ENCODE peak calls at places on chromosomes 6 and 20, in eight cellular contexts. B, D, Y, A, T, N, X and V are unnamed samples.

GRCh38 chr20:57266251-57267157 is at the start of gene BMP7:
- DNase-seq in X (no peak), B (no peak), N (peak; percentile 62), A (no peak), Y (no peak), D (peak; percentile 72), T (peak; percentile 33), V (no peak)

GRCh38 chr6:75842732-75843131 is 93.7 kb downstream of the MYO6 start:
- DNase-seq in N (no peak), D (no peak), Y (no peak), B (no peak), A (peak; percentile 83), X (no peak), T (no peak), V (no peak)

GRCh38 chr6:159113223-159113622 is 56.0 kb upstream of the FNDC1 start:
- DNase-seq in X (no peak), B (no peak), A (no peak), N (no peak), Y (no peak), T (no peak), D (no peak), V (no peak)

GRCh38 chr6:16136086-16136485 is 7.2 kb downstream of the MYLIP start:
- DNase-seq in B (no peak), D (no peak), X (no peak), Y (no peak), N (no peak), A (no peak), T (no peak), V (no peak)

GRCh38 chr6:35775031-35775430 is 1.4 kb upstream of the CLPSL2 start:
- DNase-seq in Y (no peak), B (no peak), T (no peak), N (no peak), D (no peak), X (no peak), A (peak; percentile 18), V (no peak)

GRCh38 chr20:34829191-34829590 is 3.7 kb upstream of the NCOA6 start:
- DNase-seq in N (no peak), T (no peak), Y (no peak), B (no peak), D (peak; percentile 21), X (no peak), A (no peak), V (no peak)

GRCh38 chr6:140636698-140637402 is 1262.4 kb upstream of the CITED2 start:
- DNase-seq in D (no peak), N (no peak), X (no peak), T (no peak), Y (peak; percentile 9), B (no peak), A (no peak), V (no peak)

GRCh38 chr6:64376394-64376793 is 740.8 kb downstream of the PHF3 start:
- DNase-seq in A (no peak), B (no peak), X (no peak), T (no peak), N (no peak), Y (peak; percentile 29), D (no peak), V (no peak)

GRCh38 chr6:108592371-108593337 is 31.9 kb downstream of the FOXO3 start:
- DNase-seq in D (peak; percentile 93), Y (no peak), B (no peak), X (peak; percentile 78), A (no peak), N (no peak), T (peak; percentile 85), V (peak; percentile 57)

GRCh38 chr20:10511507-10512231 is 76.6 kb downstream of the SLX4IP start:
- DNase-seq in D (peak; percentile 10), Y (no peak), B (peak; percentile 98), N (peak; percentile 89), A (peak; percentile 94), T (peak; percentile 98), X (peak; percentile 98), V (peak; percentile 82)

GRCh38 chr20:62066339-62066982 is 780 bp upstream of the TAF4 start:
- DNase-seq in B (peak; percentile 54), A (peak; percentile 59), T (peak; percentile 25), X (peak; percentile 41), D (peak; percentile 62), Y (peak; percentile 38), N (peak; percentile 76), V (peak; percentile 45)

GRCh38 chr6:158813032-158813431 is 6.1 kb downstream of the EZR start:
- DNase-seq in N (no peak), Y (no peak), D (no peak), A (no peak), B (no peak), X (no peak), T (no peak), V (no peak)

GRCh38 chr6:106547556-106547955 is 81.7 kb downstream of the RTN4IP1 start:
- DNase-seq in T (no peak), Y (no peak), B (no peak), X (no peak), A (no peak), N (no peak), D (no peak), V (no peak)

GRCh38 chr6:85771455-85771854 is 128.8 kb upstream of the SYNCRIP start:
- DNase-seq in T (no peak), D (no peak), N (no peak), B (no peak), A (no peak), Y (no peak), X (no peak), V (no peak)
- H2AFZ ChIP-seq in T (no peak overlapping the region), D (no peak overlapping the region), N (no peak overlapping the region), B (no peak overlapping the region), A (no peak overlapping the region), Y (no peak overlapping the region), X (no peak overlapping the region), V (no peak overlapping the region)

GRCh38 chr6:45540375-45540920 is 162.7 kb upstream of the SUPT3H start:
- DNase-seq in D (no peak), A (no peak), Y (no peak), X (no peak), N (no peak), T (no peak), B (no peak), V (no peak)

GRCh38 chr6:45539124-45539523 is 161.4 kb upstream of the SUPT3H start:
- DNase-seq in D (no peak), X (no peak), A (no peak), B (no peak), T (no peak), N (no peak), Y (no peak), V (no peak)

GRCh38 chr6:45543298-45544235 is 165.8 kb upstream of the SUPT3H start:
- DNase-seq in T (peak; percentile 72), X (peak; percentile 56), B (peak; percentile 85), N (no peak), Y (no peak), D (no peak), A (no peak), V (no peak)

GRCh38 chr6:45538636-45539035 is 160.9 kb upstream of the SUPT3H start:
- DNase-seq in N (peak; percentile 19), Y (no peak), A (no peak), X (no peak), T (no peak), D (no peak), B (no peak), V (no peak)

DNA sequence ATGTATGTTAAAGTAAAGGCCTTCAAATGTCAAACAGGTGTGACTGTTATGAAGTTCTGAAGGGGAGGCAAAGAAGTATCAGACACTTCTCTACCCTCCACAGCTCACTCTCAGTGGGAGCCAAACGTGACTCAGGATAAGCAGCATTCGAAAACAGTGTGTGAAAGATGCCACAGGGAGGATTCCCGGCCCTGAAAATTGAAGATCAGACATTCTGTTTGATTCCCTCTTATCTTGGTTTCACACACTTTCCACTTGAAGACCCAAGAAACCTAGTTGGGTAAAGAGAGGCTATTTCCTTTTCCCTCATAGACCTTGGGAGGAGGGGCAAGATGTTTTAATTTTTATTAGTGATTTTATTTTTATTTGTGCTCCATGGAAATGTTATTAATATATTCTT is 164.2 kb upstream of the SUPT3H start:
- DNase-seq in T (no peak), X (no peak), N (no peak), D (no peak), B (no peak), Y (no peak), A (no peak), V (no peak)
- H3K9me3 ChIP-seq in T (no peaks in the 10 kb centered on the region), X (no peaks in the 10 kb centered on the region), N (no peaks in the 10 kb centered on the region), D (no peaks in the 10 kb centered on the region), B (no peaks in the 10 kb centered on the region), Y (no peaks in the 10 kb centered on the region), A (no peaks in the 10 kb centered on the region), V (no peaks in the 10 kb centered on the region)

GRCh38 chr6:46323966-46324622 is 153.3 kb upstream of the ENPP5 start:
- DNase-seq in B (no peak), N (no peak), T (no peak), X (no peak), A (no peak), D (no peak), Y (no peak), V (no peak)

GRCh38 chr6:46327769-46328168 is 157.0 kb upstream of the ENPP5 start:
- DNase-seq in N (no peak), T (no peak), D (no peak), Y (no peak), B (no peak), X (no peak), A (no peak), V (no peak)

GRCh38 chr6:46324706-46325105 is 153.9 kb upstream of the ENPP5 start:
- DNase-seq in D (no peak), A (no peak), X (no peak), Y (no peak), N (no peak), B (no peak), T (no peak), V (no peak)

GRCh38 chr6:46323312-46323965 is 152.7 kb upstream of the ENPP5 start:
- DNase-seq in A (no peak), B (peak; percentile 80), D (no peak), N (peak; percentile 50), X (peak; percentile 92), T (peak; percentile 86), Y (no peak), V (no peak)

DNA sequence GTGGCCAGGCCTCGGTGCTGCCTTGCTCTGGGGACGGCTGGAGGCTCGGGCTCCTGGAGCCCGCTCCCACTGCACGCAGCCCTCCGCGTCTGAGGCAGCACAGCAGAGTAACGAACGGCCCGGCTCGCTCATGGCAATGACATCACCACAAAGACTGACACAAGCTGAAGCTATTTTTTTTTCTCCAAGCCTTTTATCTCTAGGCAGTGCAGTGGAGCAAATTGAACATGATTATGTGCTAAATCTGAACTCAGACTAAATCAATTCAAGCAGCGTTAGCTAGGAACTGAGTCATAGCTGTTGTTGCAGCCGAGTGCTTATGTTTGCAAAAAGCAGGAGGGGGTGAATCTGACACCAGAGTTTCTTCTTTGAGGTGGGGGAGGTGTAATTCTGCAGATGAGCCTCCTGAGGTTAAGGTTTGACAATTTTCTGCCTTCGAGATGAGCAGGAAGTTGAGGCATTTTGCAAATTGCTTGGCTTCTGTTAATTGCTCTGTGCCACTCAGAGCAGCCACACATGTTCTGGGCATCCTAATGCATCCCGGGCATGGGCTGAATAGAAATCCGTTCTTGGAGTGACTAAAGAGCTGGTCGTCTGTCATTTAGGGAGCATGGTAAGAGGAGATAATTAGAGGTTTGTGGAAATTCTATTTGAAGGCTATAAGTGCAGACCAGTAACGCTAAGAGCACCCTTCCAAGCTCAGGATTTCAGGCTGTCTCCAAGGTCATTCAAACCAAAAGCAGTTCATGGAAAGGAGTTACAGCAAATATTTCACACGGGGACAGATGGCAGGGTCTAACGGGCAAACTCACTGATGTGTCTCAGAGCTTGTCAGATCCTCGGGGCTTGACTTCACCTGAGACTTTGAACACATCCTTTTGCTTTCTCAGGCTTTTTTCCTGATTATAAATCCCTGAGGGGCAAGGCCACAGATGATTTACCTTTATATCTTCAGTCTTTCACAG is 155.1 kb upstream of the ENPP5 start:
- DNase-seq in B (peak; percentile 55), Y (no peak), A (no peak), N (peak; percentile 23), T (no peak), D (peak; percentile 7), X (peak; percentile 72), V (no peak)
- H2AFZ ChIP-seq in B (no peak overlapping the region), Y (no peak overlapping the region), A (no peak overlapping the region), N (peak overlapping the region; percentile 17), T (no peak overlapping the region), D (no peak overlapping the region), X (no peak overlapping the region), V (no peak overlapping the region)

GRCh38 chr6:3594196-3594595 is 137.3 kb upstream of the SLC22A23 start:
- DNase-seq in T (no peak), N (no peak), B (no peak), D (no peak), A (no peak), Y (no peak), X (no peak), V (no peak)
- H3K9me3 ChIP-seq in T (no peaks in the 10 kb centered on the region), N (no peaks in the 10 kb centered on the region), B (no peaks in the 10 kb centered on the region), D (no peaks in the 10 kb centered on the region), A (no peaks in the 10 kb centered on the region), Y (no peaks in the 10 kb centered on the region), X (no peaks in the 10 kb centered on the region), V (no peaks in the 10 kb centered on the region)